ENCODE peak calls at places on chromosomes 7 and 10, in five cellular contexts. R is GM12878, T is IMR-90, K is K562, L is SK-N-SH. J is an unnamed sample.

GRCh38 chr10:73906524-73907447 is 4.1 kb upstream of the PLAU start:
- DNase-seq in R (no peak), T (peak), K (peak), L (no peak), J (peak)

GRCh38 chr10:24462340-24462739 is 253.4 kb downstream of the KIAA1217 start:
- DNase-seq in R (no peak), T (no peak), K (no peak), L (no peak), J (no peak)

GRCh38 chr7:138852469-138852868 is 54.5 kb upstream of the ATP6V0A4 start:
- DNase-seq in R (no peak), T (no peak), K (no peak), L (no peak), J (no peak)

GRCh38 chr10:62959553-62959952 is 143.4 kb upstream of the EGR2 start:
- DNase-seq in R (no peak), T (no peak), K (no peak), L (no peak), J (no peak)

GRCh38 chr10:133529576-133529946 is 2.4 kb downstream of the CYP2E1 start:
- DNase-seq in R (no peak), T (no peak), K (no peak), L (no peak), J (no peak)

GRCh38 chr7:130048906-130049305 is 2.3 kb downstream of the ZC3HC1 start:
- DNase-seq in R (no peak), T (no peak), K (no peak), L (no peak), J (no peak)

GRCh38 chr7:132203021-132203420 is 373.2 kb downstream of the PLXNA4 start:
- DNase-seq in R (no peak), T (no peak), K (peak), L (no peak), J (no peak)

GRCh38 chr7:38893061-38893460 is 15.9 kb downstream of the VPS41 start:
- DNase-seq in R (no peak), T (peak), K (no peak), L (no peak), J (no peak)

GRCh38 chr10:88754272-88754671 is 5.5 kb upstream of the LIPN start:
- DNase-seq in R (no peak), T (peak), K (no peak), L (peak), J (no peak)

GRCh38 chr7:88927-89921 is 103.1 kb upstream of the FAM20C start:
- DNase-seq in R (no peak), T (peak), K (no peak), L (no peak), J (no peak)

GRCh38 chr10:132111121-132111731 is 45.5 kb downstream of the JAKMIP3 start:
- DNase-seq in R (no peak), T (no peak), K (no peak), L (no peak), J (no peak)

GRCh38 chr10:132109341-132110072 is 43.8 kb downstream of the JAKMIP3 start:
- DNase-seq in R (no peak), T (peak), K (no peak), L (no peak), J (no peak)

GRCh38 chr10:132111871-132112341 is 46.2 kb downstream of the JAKMIP3 start:
- DNase-seq in R (no peak), T (no peak), K (no peak), L (no peak), J (no peak)

GRCh38 chr10:132110091-132110490 is 44.3 kb downstream of the JAKMIP3 start:
- DNase-seq in R (no peak), T (no peak), K (no peak), L (no peak), J (no peak)

GRCh38 chr10:132110713-132111112 is 45.0 kb downstream of the JAKMIP3 start:
- DNase-seq in R (no peak), T (no peak), K (no peak), L (no peak), J (no peak)
- TF ChIP-seq MXI1 in R (no peak), T (no peak), K (no peak), L (no peak), J (no peak)

DNA sequence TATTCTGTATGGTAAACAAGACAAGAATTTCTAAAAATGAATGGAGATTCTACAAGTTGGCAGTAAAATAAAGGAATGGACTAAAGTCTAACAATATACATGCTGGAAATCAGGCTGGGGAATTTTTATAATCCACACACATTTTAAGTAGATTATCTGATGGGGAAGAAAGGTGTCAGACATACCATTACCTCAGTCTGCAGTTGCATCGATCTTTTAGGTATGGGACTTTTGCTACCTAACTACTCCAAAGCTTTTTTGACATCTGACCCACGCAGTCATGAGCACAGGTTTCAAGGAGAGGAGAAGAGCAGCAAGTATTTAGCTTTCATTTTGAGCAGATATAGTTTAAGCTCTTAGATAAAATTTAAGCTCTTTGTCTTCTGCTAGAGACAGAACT is 113.0 kb downstream of the ZNF438 start:
- DNase-seq in R (no peak), T (no peak), K (no peak), L (no peak), J (no peak)
- TF ChIP-seq MXI1 in R (no peak), T (no peak), K (no peak), L (no peak), J (no peak)

DNA sequence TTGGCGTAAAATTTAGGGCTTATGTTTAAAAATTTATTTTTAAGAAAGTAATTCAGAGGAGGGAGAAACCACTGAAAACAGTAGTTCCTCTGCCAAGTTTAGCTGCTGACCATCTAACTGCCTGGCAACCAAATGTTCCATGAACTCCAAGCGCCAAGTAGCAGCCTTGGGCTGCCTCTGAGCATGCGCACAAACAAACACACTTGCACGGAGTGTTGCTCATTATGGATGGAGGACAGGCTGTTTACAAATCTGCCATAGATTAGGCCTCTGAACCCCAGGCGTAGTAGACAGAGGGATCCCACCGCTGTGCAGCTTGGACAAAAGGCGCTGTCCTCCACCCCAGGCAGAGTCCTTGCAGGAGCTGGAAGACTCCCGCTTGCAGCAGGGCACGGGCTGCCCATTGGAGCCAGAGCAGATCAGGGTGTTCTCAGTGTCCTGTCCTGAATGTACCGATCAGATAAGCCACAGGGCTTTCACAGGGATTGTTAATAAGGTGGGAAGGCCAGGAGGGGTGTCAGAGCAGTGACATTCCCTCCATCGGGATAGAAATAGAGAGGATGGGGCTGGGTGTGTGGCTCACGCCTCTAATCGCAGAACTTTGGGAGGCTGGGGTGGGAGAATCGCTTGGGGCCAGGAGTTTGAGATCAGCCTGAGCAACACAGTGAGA is 47.7 kb upstream of the LYZL1 start:
- DNase-seq in R (no peak), T (no peak), K (no peak), L (peak), J (no peak)
- TF ChIP-seq MXI1 in R (no peak), T (no peak), K (no peak), L (no peak), J (no peak)

GRCh38 chr7:79376297-79377025 is 77.0 kb downstream of the MAGI2 start:
- DNase-seq in R (no peak), T (peak), K (no peak), L (no peak), J (no peak)

GRCh38 chr7:79377097-79377496 is 76.4 kb downstream of the MAGI2 start:
- DNase-seq in R (no peak), T (peak), K (no peak), L (no peak), J (no peak)
- TF ChIP-seq MXI1 in R (no peak), T (no peak), K (no peak), L (no peak), J (no peak)

GRCh38 chr10:21077681-21078080 is 180.6 kb upstream of the NEBL start:
- DNase-seq in R (no peak), T (no peak), K (no peak), L (no peak), J (no peak)

GRCh38 chr10:21080246-21080645 is 183.1 kb upstream of the NEBL start:
- DNase-seq in R (no peak), T (no peak), K (no peak), L (no peak), J (no peak)

GRCh38 chr10:21076381-21076780 is 179.3 kb upstream of the NEBL start:
- DNase-seq in R (no peak), T (no peak), K (no peak), L (no peak), J (no peak)

GRCh38 chr10:21079330-21079658 is 182.2 kb upstream of the NEBL start:
- DNase-seq in R (no peak), T (no peak), K (no peak), L (no peak), J (no peak)

DNA sequence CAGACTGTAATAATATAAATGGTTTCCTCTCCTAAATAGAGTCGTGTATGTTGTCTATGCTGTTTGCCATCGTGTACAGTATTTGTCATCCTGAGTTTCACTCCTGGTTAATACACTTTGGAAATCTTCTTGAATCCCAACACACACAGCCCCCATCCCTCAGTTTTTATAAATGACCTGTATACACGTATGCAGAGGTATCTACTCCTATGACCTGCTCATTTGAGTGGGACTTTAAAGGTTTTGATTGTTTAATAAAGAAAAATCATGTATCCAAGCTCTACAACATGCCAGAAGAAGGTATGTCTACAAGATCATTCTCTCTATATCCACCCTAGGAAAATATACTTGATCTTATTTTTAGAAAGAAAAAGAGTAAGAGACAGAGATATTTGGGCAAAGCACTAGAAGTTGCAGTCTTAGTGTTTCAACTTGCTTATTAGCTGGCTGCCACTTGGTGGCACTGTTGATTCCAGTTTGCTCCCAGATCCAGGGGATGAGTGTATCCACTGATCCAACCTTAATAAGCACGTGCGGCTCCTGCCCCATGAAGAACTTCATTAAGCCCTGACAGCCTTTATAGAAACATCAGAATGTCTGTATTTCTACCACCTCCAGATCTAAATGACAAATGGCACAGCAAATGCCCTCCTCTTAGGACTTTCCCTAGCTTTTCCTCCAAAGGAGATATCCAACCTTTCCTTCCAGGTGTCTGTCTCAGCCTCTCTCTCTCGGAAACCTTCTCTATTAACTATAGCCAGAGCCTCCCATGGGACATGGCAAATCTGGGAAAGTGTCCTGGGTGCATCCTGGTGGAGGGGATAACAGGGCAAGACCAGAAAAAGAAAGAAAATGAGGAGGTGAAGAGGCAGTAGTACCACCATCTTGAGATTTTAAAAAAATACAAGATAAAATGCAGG is 181.6 kb upstream of the NEBL start:
- DNase-seq in R (no peak), T (peak), K (peak), L (peak), J (peak)
- TF ChIP-seq MXI1 in R (no peak), T (no peak), K (no peak), L (peak), J (no peak)

GRCh38 chr10:69742928-69743602 is 58.6 kb upstream of the COL13A1 start:
- DNase-seq in R (no peak), T (peak), K (peak), L (peak), J (no peak)
- TF ChIP-seq MXI1 in R (no peak), T (no peak), K (no peak), L (no peak), J (no peak)

GRCh38 chr10:81843042-81843441 is 32.0 kb upstream of the NRG3 start:
- DNase-seq in R (no peak), T (no peak), K (no peak), L (no peak), J (no peak)
- TF ChIP-seq MXI1 in R (no peak), T (no peak), K (no peak), L (no peak), J (no peak)

DNA sequence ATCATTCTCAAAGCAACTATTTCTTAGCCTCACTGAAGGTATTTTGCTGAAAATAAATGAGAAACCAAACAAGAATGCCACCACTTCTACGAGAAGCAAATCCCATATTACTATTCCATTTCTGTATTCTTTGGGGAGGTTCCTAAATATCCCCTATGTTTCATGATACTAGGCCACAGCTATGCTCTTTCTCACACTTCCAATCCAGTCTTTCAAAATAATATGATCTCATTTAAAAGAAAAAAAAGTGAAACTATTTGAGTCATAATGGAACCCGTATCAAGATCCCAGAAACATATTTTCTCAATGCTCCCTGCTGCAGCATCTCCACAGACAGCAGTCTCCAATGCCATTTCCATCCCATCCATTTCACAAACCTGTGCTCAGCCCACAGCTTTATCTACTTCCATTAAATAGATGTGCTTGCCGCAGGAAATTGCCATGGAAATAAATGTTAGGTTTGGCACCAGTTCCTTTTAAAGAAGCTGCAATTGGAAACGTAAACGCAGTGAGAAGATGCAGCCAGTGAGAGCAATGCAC is 99.8 kb downstream of the C10orf90 start:
- DNase-seq in R (no peak), T (no peak), K (no peak), L (no peak), J (no peak)
- TF ChIP-seq MXI1 in R (no peak), T (no peak), K (no peak), L (no peak), J (no peak)